ENCODE peak calls at places on chromosomes 1 and 21, in four cellular contexts. X, O, T and K are unnamed samples.

GRCh38 chr21:38544681-38545080 is 46.4 kb upstream of the ERG start:
- DNase-seq in X (no peak), O (no peak), T (no peak), K (no peak)

GRCh38 chr1:209791920-209792319 is 7.6 kb upstream of the C1orf74 start:
- DNase-seq in T (no peak), X (no peak), O (no peak), K (no peak)

GRCh38 chr1:6962390-6962955 is 177.2 kb downstream of the CAMTA1 start:
- DNase-seq in O (no peak), T (peak; percentile 31), X (peak; percentile 26), K (peak; percentile 27)

GRCh38 chr1:77382361-77382760 is 100.5 kb downstream of the AK5 start:
- DNase-seq in T (no peak), X (no peak), O (no peak), K (no peak)

GRCh38 chr1:94983343-94983742 is 56.4 kb upstream of the CNN3 start:
- DNase-seq in X (no peak), O (no peak), T (no peak), K (no peak)

GRCh38 chr1:113058861-113059441 is 14.0 kb upstream of the LRIG2 start:
- DNase-seq in X (no peak), O (no peak), T (no peak), K (no peak)

GRCh38 chr1:23525558-23526174 is 5.4 kb downstream of the E2F2 start:
- DNase-seq in X (no peak), T (no peak), O (no peak), K (no peak)

GRCh38 chr1:110457206-110457605 is 6.3 kb downstream of the PROK1 start:
- DNase-seq in O (no peak), X (no peak), T (no peak), K (no peak)

GRCh38 chr1:53617382-53618217 is 121.4 kb downstream of the GLIS1 start:
- DNase-seq in O (no peak), X (no peak), T (no peak), K (no peak)

GRCh38 chr21:33348728-33349127 is 24.0 kb downstream of the IFNAR1 start:
- DNase-seq in T (no peak), X (no peak), O (no peak), K (no peak)